ENCODE peak calls at places on chromosome 1, in eight cellular contexts. One of them, this sample, is unnamed.
A peak's percentile ranks its signal among the peaks of the same experiment; 100 is the strongest.

GRCh38 chr1:54748094-54748835 is 16.1 kb downstream of the PARS2 start:
- DNase-seq in CD4-positive, alpha-beta T cell: no peak
- DNase-seq in body of pancreas: no peak
- DNase-seq in left lung: no peak
- DNase-seq in mesendoderm: no peak
- DNase-seq in breast epithelium: no peak
- DNase-seq in substantia nigra: no peak
- DNase-seq in heart left ventricle: no peak
- DNase-seq in this sample: no peak

GRCh38 chr1:66478116-66478515 is 55.8 kb upstream of the SGIP1 start:
- DNase-seq in heart left ventricle: no peak
- DNase-seq in substantia nigra: no peak
- DNase-seq in left lung: no peak
- DNase-seq in body of pancreas: no peak
- DNase-seq in breast epithelium: no peak
- DNase-seq in mesendoderm: no peak
- DNase-seq in CD4-positive, alpha-beta T cell: no peak
- DNase-seq in this sample: no peak

GRCh38 chr1:18473195-18473815 is 7.4 kb upstream of the KLHDC7A start:
- DNase-seq in body of pancreas: no peak
- DNase-seq in heart left ventricle: no peak
- DNase-seq in mesendoderm: no peak
- DNase-seq in CD4-positive, alpha-beta T cell: no peak
- DNase-seq in left lung: no peak
- DNase-seq in breast epithelium: no peak
- DNase-seq in substantia nigra: no peak
- DNase-seq in this sample: no peak

GRCh38 chr1:37267111-37267835 is 207.1 kb upstream of the ZC3H12A start:
- DNase-seq in heart left ventricle: no peak
- DNase-seq in body of pancreas: no peak
- DNase-seq in mesendoderm: peak; percentile 68
- DNase-seq in left lung: no peak
- DNase-seq in CD4-positive, alpha-beta T cell: no peak
- DNase-seq in substantia nigra: no peak
- DNase-seq in breast epithelium: no peak
- DNase-seq in this sample: no peak

GRCh38 chr1:35603468-35603867 is 30.4 kb downstream of the TFAP2E start:
- DNase-seq in heart left ventricle: no peak
- DNase-seq in breast epithelium: no peak
- DNase-seq in left lung: no peak
- DNase-seq in mesendoderm: no peak
- DNase-seq in substantia nigra: peak; percentile 9
- DNase-seq in body of pancreas: no peak
- DNase-seq in CD4-positive, alpha-beta T cell: no peak
- DNase-seq in this sample: no peak

GRCh38 chr1:170893655-170894297 is 41.6 kb upstream of the MROH9 start:
- DNase-seq in heart left ventricle: no peak
- DNase-seq in CD4-positive, alpha-beta T cell: no peak
- DNase-seq in mesendoderm: no peak
- DNase-seq in body of pancreas: no peak
- DNase-seq in left lung: no peak
- DNase-seq in breast epithelium: no peak
- DNase-seq in substantia nigra: no peak
- DNase-seq in this sample: no peak

GRCh38 chr1:214264196-214264595 is 16.8 kb upstream of the SMYD2 start:
- DNase-seq in left lung: no peak
- DNase-seq in substantia nigra: no peak
- DNase-seq in CD4-positive, alpha-beta T cell: no peak
- DNase-seq in body of pancreas: no peak
- DNase-seq in mesendoderm: no peak
- DNase-seq in breast epithelium: no peak
- DNase-seq in heart left ventricle: no peak
- DNase-seq in this sample: no peak

GRCh38 chr1:226603030-226603960 is 54.7 kb downstream of the STUM start:
- DNase-seq in mesendoderm: no peak
- DNase-seq in CD4-positive, alpha-beta T cell: no peak
- DNase-seq in breast epithelium: peak; percentile 62
- DNase-seq in substantia nigra: no peak
- DNase-seq in left lung: no peak
- DNase-seq in body of pancreas: peak; percentile 35
- DNase-seq in heart left ventricle: no peak
- DNase-seq in this sample: peak; percentile 92

GRCh38 chr1:115112496-115113375 is 23.4 kb upstream of the TSPAN2 start:
- DNase-seq in CD4-positive, alpha-beta T cell: peak; percentile 59
- DNase-seq in left lung: no peak
- DNase-seq in substantia nigra: no peak
- DNase-seq in heart left ventricle: no peak
- DNase-seq in body of pancreas: peak; percentile 34
- DNase-seq in mesendoderm: peak; percentile 58
- DNase-seq in breast epithelium: peak; percentile 58
- DNase-seq in this sample: peak; percentile 21

DNA sequence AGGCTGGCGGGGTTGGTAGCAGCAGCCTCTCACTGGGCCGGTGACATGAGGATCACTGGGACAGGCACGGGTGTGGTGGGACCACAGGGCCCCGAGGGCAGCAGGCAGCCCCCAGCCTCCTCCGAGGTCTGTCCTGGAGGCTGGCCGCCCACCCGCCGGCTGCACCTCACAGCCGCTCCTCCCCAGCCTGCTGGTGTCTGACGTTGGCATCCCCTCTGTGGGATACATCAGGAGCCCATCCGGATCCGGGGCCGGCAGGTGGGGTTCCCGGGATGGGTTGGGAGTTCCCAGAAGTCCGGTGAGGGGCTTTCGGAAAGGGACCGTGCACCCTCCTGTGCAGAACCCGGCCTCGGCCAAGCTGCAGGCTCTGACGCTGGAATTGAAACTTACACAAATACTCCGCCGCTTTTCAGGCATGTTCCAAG is 142.1 kb upstream of the ARHGEF16 start:
- DNase-seq in CD4-positive, alpha-beta T cell: no peak
- DNase-seq in substantia nigra: no peak
- DNase-seq in heart left ventricle: no peak
- DNase-seq in breast epithelium: no peak
- DNase-seq in mesendoderm: no peak
- DNase-seq in body of pancreas: no peak
- DNase-seq in left lung: no peak
- DNase-seq in this sample: no peak
- H3K27ac ChIP-seq in CD4-positive, alpha-beta T cell: no peak overlapping the region
- H3K27ac ChIP-seq in substantia nigra: no peak overlapping the region
- H3K27ac ChIP-seq in heart left ventricle: peak overlapping the region; percentile 77
- H3K27ac ChIP-seq in breast epithelium: peak overlapping the region; percentile 93
- H3K27ac ChIP-seq in mesendoderm: no peak overlapping the region
- H3K27ac ChIP-seq in body of pancreas: peak overlapping the region; percentile 89
- H3K27ac ChIP-seq in left lung: peak overlapping the region; percentile 79
- H3K27ac ChIP-seq in this sample: no peak overlapping the region

DNA sequence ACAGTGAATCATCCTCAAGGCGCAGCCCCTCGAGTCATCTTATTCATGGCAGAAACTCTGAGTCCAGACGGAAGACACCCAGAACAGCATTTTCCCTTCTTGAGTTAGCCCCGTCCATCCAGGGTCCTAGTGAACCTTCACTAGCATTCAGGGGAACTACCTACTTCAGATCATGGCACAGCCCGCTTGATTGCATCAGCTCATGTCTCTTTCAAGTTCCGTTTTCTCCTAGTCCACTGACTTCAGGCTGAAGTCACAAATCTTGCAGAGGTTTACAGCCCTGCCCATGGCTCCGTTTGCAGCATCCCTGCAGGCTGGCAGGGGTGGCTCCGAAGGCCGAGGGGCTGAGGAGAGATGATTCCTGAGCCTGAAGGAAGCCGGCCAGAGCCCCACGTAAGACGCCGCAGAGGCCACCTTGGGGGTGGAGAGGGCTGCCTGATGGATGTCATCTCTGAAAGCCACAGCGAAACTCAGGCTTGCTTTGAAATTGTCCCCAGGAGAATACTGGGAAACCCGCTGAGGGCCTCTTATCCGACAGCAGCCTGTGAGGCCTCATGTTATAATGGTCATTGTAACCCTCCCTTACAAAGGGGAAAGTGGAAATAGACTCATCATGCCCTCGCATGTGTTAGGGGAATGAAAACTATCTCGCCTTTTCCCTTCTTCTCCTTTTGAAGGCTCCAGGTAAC is 310.2 kb upstream of the AJAP1 start:
- DNase-seq in heart left ventricle: no peak
- DNase-seq in CD4-positive, alpha-beta T cell: no peak
- DNase-seq in left lung: no peak
- DNase-seq in substantia nigra: no peak
- DNase-seq in breast epithelium: no peak
- DNase-seq in mesendoderm: no peak
- DNase-seq in body of pancreas: no peak
- DNase-seq in this sample: no peak
- H3K27ac ChIP-seq in heart left ventricle: no peak overlapping the region
- H3K27ac ChIP-seq in CD4-positive, alpha-beta T cell: no peak overlapping the region
- H3K27ac ChIP-seq in left lung: no peak overlapping the region
- H3K27ac ChIP-seq in substantia nigra: no peak overlapping the region
- H3K27ac ChIP-seq in breast epithelium: no peak overlapping the region
- H3K27ac ChIP-seq in mesendoderm: no peak overlapping the region
- H3K27ac ChIP-seq in body of pancreas: no peak overlapping the region
- H3K27ac ChIP-seq in this sample: no peak overlapping the region

DNA sequence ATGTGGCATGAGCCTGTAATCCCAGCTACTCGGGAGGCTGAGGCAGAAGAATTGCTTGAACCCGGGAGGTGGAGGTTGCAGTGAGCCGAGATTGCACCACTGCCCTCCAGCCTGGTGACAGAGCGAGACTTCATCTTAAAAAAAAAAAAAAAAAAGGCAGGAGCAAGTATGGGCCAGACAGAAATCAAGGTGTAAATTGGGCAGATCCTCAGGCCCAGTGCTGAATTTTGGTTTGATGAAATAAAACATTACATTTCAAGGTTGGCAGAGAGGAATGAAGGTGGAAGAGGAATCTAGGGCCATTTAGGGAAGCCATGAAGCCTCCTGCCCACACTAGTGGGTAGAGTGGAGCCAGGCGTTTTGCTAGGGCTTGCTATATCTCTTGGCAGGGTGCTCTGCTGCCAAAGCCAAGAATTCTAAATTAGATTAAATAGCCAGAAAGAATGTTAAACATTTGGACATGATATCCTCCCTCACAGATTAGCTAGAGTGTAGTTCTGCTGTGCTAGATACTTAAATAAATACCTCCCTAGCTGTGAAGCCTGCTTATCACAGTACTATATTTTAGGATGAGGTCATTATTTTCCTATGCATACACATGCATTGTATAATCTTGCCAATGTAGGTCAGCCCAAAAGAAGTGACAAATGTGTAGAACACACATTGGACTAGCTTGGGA is 16.6 kb upstream of the LGALS8 start:
- DNase-seq in CD4-positive, alpha-beta T cell: no peak
- DNase-seq in mesendoderm: no peak
- DNase-seq in breast epithelium: no peak
- DNase-seq in heart left ventricle: no peak
- DNase-seq in substantia nigra: no peak
- DNase-seq in body of pancreas: peak; percentile 58
- DNase-seq in left lung: no peak
- DNase-seq in this sample: no peak
- H3K27ac ChIP-seq in CD4-positive, alpha-beta T cell: no peak overlapping the region
- H3K27ac ChIP-seq in mesendoderm: no peak overlapping the region
- H3K27ac ChIP-seq in breast epithelium: no peak overlapping the region
- H3K27ac ChIP-seq in heart left ventricle: peak overlapping the region; percentile 76
- H3K27ac ChIP-seq in substantia nigra: no peak overlapping the region
- H3K27ac ChIP-seq in body of pancreas: peak overlapping the region; percentile 71
- H3K27ac ChIP-seq in left lung: no peak overlapping the region
- H3K27ac ChIP-seq in this sample: peak overlapping the region; percentile 80

GRCh38 chr1:160206421-160207117 is 1.4 kb downstream of the PEA15 start:
- DNase-seq in breast epithelium: no peak
- DNase-seq in substantia nigra: no peak
- DNase-seq in CD4-positive, alpha-beta T cell: no peak
- DNase-seq in heart left ventricle: no peak
- DNase-seq in body of pancreas: no peak
- DNase-seq in mesendoderm: peak; percentile 96
- DNase-seq in left lung: no peak
- DNase-seq in this sample: no peak

GRCh38 chr1:160208179-160209040 is 3.2 kb downstream of the PEA15 start:
- DNase-seq in CD4-positive, alpha-beta T cell: no peak
- DNase-seq in heart left ventricle: no peak
- DNase-seq in mesendoderm: no peak
- DNase-seq in breast epithelium: no peak
- DNase-seq in body of pancreas: no peak
- DNase-seq in left lung: no peak
- DNase-seq in substantia nigra: no peak
- DNase-seq in this sample: peak; percentile 45

GRCh38 chr1:160207118-160207650 is 2.0 kb downstream of the PEA15 start:
- DNase-seq in body of pancreas: no peak
- DNase-seq in left lung: no peak
- DNase-seq in CD4-positive, alpha-beta T cell: no peak
- DNase-seq in mesendoderm: no peak
- DNase-seq in heart left ventricle: no peak
- DNase-seq in substantia nigra: no peak
- DNase-seq in breast epithelium: no peak
- DNase-seq in this sample: no peak

GRCh38 chr1:160209041-160209655 is 4.0 kb downstream of the PEA15 start:
- DNase-seq in breast epithelium: no peak
- DNase-seq in body of pancreas: no peak
- DNase-seq in heart left ventricle: no peak
- DNase-seq in mesendoderm: no peak
- DNase-seq in substantia nigra: no peak
- DNase-seq in left lung: no peak
- DNase-seq in CD4-positive, alpha-beta T cell: no peak
- DNase-seq in this sample: no peak

GRCh38 chr1:160207751-160208150 is 2.6 kb downstream of the PEA15 start:
- DNase-seq in CD4-positive, alpha-beta T cell: no peak
- DNase-seq in heart left ventricle: no peak
- DNase-seq in mesendoderm: no peak
- DNase-seq in substantia nigra: no peak
- DNase-seq in left lung: no peak
- DNase-seq in breast epithelium: no peak
- DNase-seq in body of pancreas: no peak
- DNase-seq in this sample: no peak
- H3K27ac ChIP-seq in CD4-positive, alpha-beta T cell: no peak overlapping the region
- H3K27ac ChIP-seq in heart left ventricle: peak overlapping the region; percentile 56
- H3K27ac ChIP-seq in mesendoderm: no peak overlapping the region
- H3K27ac ChIP-seq in substantia nigra: peak overlapping the region; percentile 90
- H3K27ac ChIP-seq in left lung: peak overlapping the region; percentile 88
- H3K27ac ChIP-seq in breast epithelium: peak overlapping the region; percentile 95
- H3K27ac ChIP-seq in body of pancreas: peak overlapping the region; percentile 28
- H3K27ac ChIP-seq in this sample: peak overlapping the region; percentile 71

This sample was measured in right cardiac atrium.